ENCODE peak calls at places on chromosomes 2 and 18, in seven cellular contexts. One of them, this sample, is unnamed.

GRCh38 chr2:12232876-12233275 is 483.9 kb upstream of the TRIB2 start:
- DNase-seq in pancreas: no peak
- DNase-seq in lower lobe of right lung: no peak
- DNase-seq in AG04450: no peak
- DNase-seq in cardiac muscle cell: no peak
- DNase-seq in uterus: no peak
- DNase-seq in GM23338: no peak
- DNase-seq in this sample: no peak

GRCh38 chr2:138922973-138923563 is 142.9 kb upstream of the NXPH2 start:
- DNase-seq in uterus: no peak
- DNase-seq in lower lobe of right lung: no peak
- DNase-seq in cardiac muscle cell: peak; percentile 40
- DNase-seq in AG04450: no peak
- DNase-seq in GM23338: peak; percentile 52
- DNase-seq in pancreas: no peak
- DNase-seq in this sample: no peak

GRCh38 chr18:47263828-47264314 is 12.4 kb upstream of the SKOR2 start:
- DNase-seq in uterus: no peak
- DNase-seq in GM23338: peak; percentile 56
- DNase-seq in pancreas: no peak
- DNase-seq in lower lobe of right lung: no peak
- DNase-seq in AG04450: no peak
- DNase-seq in cardiac muscle cell: no peak
- DNase-seq in this sample: no peak

GRCh38 chr2:43216629-43217028 is 9.8 kb downstream of the ZFP36L2 start:
- DNase-seq in GM23338: no peak
- DNase-seq in pancreas: no peak
- DNase-seq in cardiac muscle cell: no peak
- DNase-seq in uterus: no peak
- DNase-seq in lower lobe of right lung: peak; percentile 28
- DNase-seq in AG04450: no peak
- DNase-seq in this sample: no peak

GRCh38 chr2:150041721-150042450 is 445.6 kb downstream of the RND3 start:
- DNase-seq in uterus: no peak
- DNase-seq in lower lobe of right lung: no peak
- DNase-seq in AG04450: peak; percentile 41
- DNase-seq in cardiac muscle cell: no peak
- DNase-seq in pancreas: no peak
- DNase-seq in GM23338: no peak
- DNase-seq in this sample: no peak

GRCh38 chr2:8203354-8203753 is 478.5 kb upstream of the ID2 start:
- DNase-seq in GM23338: no peak
- DNase-seq in AG04450: no peak
- DNase-seq in pancreas: no peak
- DNase-seq in lower lobe of right lung: no peak
- DNase-seq in uterus: peak; percentile 46
- DNase-seq in cardiac muscle cell: no peak
- DNase-seq in this sample: no peak

GRCh38 chr18:79507076-79507545 is 111.4 kb downstream of the NFATC1 start:
- DNase-seq in pancreas: peak; percentile 23
- DNase-seq in GM23338: no peak
- DNase-seq in uterus: peak; percentile 66
- DNase-seq in lower lobe of right lung: peak; percentile 64
- DNase-seq in cardiac muscle cell: peak; percentile 20
- DNase-seq in AG04450: no peak
- DNase-seq in this sample: peak; percentile 85

GRCh38 chr2:74501335-74502071 is 2.1 kb upstream of the LBX2 start:
- DNase-seq in cardiac muscle cell: no peak
- DNase-seq in GM23338: peak; percentile 55
- DNase-seq in uterus: no peak
- DNase-seq in lower lobe of right lung: peak; percentile 30
- DNase-seq in pancreas: no peak
- DNase-seq in AG04450: no peak
- DNase-seq in this sample: no peak

GRCh38 chr18:75923169-75923568 is 495.7 kb upstream of the SMIM21 start:
- DNase-seq in GM23338: no peak
- DNase-seq in pancreas: peak; percentile 77
- DNase-seq in AG04450: no peak
- DNase-seq in cardiac muscle cell: no peak
- DNase-seq in uterus: peak; percentile 41
- DNase-seq in lower lobe of right lung: peak; percentile 55
- DNase-seq in this sample: peak; percentile 81

GRCh38 chr2:48250474-48250844 is 279.5 kb upstream of the STON1 start:
- DNase-seq in cardiac muscle cell: no peak
- DNase-seq in AG04450: no peak
- DNase-seq in uterus: no peak
- DNase-seq in pancreas: no peak
- DNase-seq in GM23338: no peak
- DNase-seq in lower lobe of right lung: no peak
- DNase-seq in this sample: no peak

GRCh38 chr2:240233891-240234502 is 93.5 kb upstream of the OTOS start:
- DNase-seq in uterus: peak; percentile 30
- DNase-seq in GM23338: no peak
- DNase-seq in cardiac muscle cell: no peak
- DNase-seq in lower lobe of right lung: peak; percentile 57
- DNase-seq in AG04450: no peak
- DNase-seq in pancreas: no peak
- DNase-seq in this sample: peak; percentile 42

GRCh38 chr2:226795281-226796011 is 4.2 kb downstream of the IRS1 start:
- DNase-seq in uterus: peak; percentile 27
- DNase-seq in AG04450: no peak
- DNase-seq in cardiac muscle cell: no peak
- DNase-seq in GM23338: no peak
- DNase-seq in lower lobe of right lung: peak; percentile 45
- DNase-seq in pancreas: no peak
- DNase-seq in this sample: peak; percentile 45

GRCh38 chr2:201280191-201281040 is 20.1 kb downstream of the CASP8 start:
- DNase-seq in AG04450: no peak
- DNase-seq in cardiac muscle cell: no peak
- DNase-seq in lower lobe of right lung: no peak
- DNase-seq in uterus: no peak
- DNase-seq in pancreas: no peak
- DNase-seq in GM23338: no peak
- DNase-seq in this sample: no peak

GRCh38 chr2:179981085-179981484 is 26.0 kb downstream of the CWC22 start:
- DNase-seq in pancreas: no peak
- DNase-seq in cardiac muscle cell: no peak
- DNase-seq in GM23338: no peak
- DNase-seq in AG04450: peak; percentile 7
- DNase-seq in uterus: no peak
- DNase-seq in lower lobe of right lung: no peak
- DNase-seq in this sample: no peak

GRCh38 chr2:212814941-212815340 is 276.3 kb upstream of the ERBB4 start:
- DNase-seq in GM23338: no peak
- DNase-seq in uterus: no peak
- DNase-seq in AG04450: no peak
- DNase-seq in lower lobe of right lung: no peak
- DNase-seq in cardiac muscle cell: no peak
- DNase-seq in pancreas: no peak
- DNase-seq in this sample: no peak

GRCh38 chr2:194619368-194619767 is 1037.7 kb upstream of the SLC39A10 start:
- DNase-seq in GM23338: no peak
- DNase-seq in pancreas: no peak
- DNase-seq in uterus: no peak
- DNase-seq in AG04450: no peak
- DNase-seq in lower lobe of right lung: no peak
- DNase-seq in cardiac muscle cell: no peak
- DNase-seq in this sample: no peak

GRCh38 chr2:194616334-194616733 is 1040.7 kb upstream of the SLC39A10 start:
- DNase-seq in lower lobe of right lung: no peak
- DNase-seq in GM23338: no peak
- DNase-seq in AG04450: no peak
- DNase-seq in pancreas: no peak
- DNase-seq in uterus: no peak
- DNase-seq in cardiac muscle cell: no peak
- DNase-seq in this sample: no peak

GRCh38 chr2:194621945-194622344 is 1035.1 kb upstream of the SLC39A10 start:
- DNase-seq in GM23338: peak; percentile 25
- DNase-seq in AG04450: no peak
- DNase-seq in cardiac muscle cell: no peak
- DNase-seq in lower lobe of right lung: no peak
- DNase-seq in uterus: no peak
- DNase-seq in pancreas: no peak
- DNase-seq in this sample: no peak

GRCh38 chr2:194618432-194618831 is 1038.6 kb upstream of the SLC39A10 start:
- DNase-seq in pancreas: no peak
- DNase-seq in lower lobe of right lung: no peak
- DNase-seq in AG04450: no peak
- DNase-seq in GM23338: no peak
- DNase-seq in uterus: no peak
- DNase-seq in cardiac muscle cell: no peak
- DNase-seq in this sample: no peak
- H3K4me3 ChIP-seq in pancreas: no peak overlapping the region
- H3K4me3 ChIP-seq in lower lobe of right lung: no peak overlapping the region
- H3K4me3 ChIP-seq in AG04450: no peak overlapping the region
- H3K4me3 ChIP-seq in GM23338: no peak overlapping the region
- H3K4me3 ChIP-seq in uterus: no peak overlapping the region
- H3K4me3 ChIP-seq in cardiac muscle cell: no peak overlapping the region
- H3K4me3 ChIP-seq in this sample: no peak overlapping the region

GRCh38 chr2:191985740-191986139 is 138.9 kb upstream of the CAVIN2 start:
- DNase-seq in AG04450: no peak
- DNase-seq in cardiac muscle cell: peak; percentile 14
- DNase-seq in GM23338: no peak
- DNase-seq in uterus: no peak
- DNase-seq in lower lobe of right lung: no peak
- DNase-seq in pancreas: no peak
- DNase-seq in this sample: no peak
- H3K27ac ChIP-seq in AG04450: no peak overlapping the region
- H3K27ac ChIP-seq in cardiac muscle cell: no peak overlapping the region
- H3K27ac ChIP-seq in GM23338: no peak overlapping the region
- H3K27ac ChIP-seq in uterus: no peak overlapping the region
- H3K27ac ChIP-seq in lower lobe of right lung: no peak overlapping the region
- H3K27ac ChIP-seq in pancreas: no peak overlapping the region
- H3K27ac ChIP-seq in this sample: no peak overlapping the region

DNA sequence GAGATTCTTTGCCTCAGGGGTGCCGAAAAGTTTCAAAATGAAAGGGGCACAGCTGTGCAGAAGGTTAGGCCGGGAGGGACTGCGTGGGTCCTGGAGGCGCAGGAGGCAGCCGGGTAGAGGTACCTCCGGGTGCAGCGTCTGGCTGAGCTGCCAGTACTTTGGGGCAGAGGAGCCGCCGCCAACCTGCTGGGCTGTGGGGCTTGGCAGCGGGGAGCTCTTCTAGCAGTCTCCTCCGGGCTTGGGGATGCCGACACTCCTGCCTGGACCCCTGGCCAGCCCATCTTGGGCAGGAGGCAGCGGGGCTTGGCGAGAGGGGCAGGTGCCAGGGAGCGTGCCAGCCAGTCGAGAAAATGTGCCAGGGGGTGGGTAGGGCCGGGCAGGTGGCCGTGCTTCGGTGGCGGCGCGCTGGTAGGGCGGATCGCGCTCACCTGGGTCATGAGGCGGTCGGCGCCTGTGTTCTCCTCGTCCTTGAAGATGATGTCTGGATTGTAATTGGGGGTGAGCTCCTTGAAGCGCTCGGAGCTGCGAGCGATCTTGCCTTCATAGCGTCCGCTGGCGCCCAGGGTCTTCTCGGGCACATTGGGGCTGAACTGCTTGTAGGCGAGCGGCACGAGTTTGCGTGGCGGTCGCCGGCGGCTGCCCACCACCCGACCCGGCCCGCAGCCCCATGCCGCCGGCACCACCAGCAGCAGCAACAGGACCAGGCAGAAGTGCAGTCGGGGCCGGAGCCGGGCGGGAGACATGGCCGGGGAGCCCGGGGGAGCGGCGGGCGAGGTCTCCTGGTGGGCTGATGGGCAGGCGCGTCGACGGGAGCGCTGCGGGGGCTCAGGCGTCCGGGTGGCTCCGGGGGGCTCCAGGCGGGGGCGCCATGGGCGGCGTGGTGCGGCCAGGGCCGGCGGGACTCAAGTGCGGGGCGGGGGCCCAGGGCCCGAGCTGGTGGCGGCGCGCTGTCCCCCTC is 717 bp downstream of the IHH start:
- DNase-seq in lower lobe of right lung: no peak
- DNase-seq in GM23338: peak; percentile 54
- DNase-seq in uterus: no peak
- DNase-seq in cardiac muscle cell: no peak
- DNase-seq in pancreas: no peak
- DNase-seq in AG04450: no peak
- DNase-seq in this sample: no peak
- H3K4me3 ChIP-seq in lower lobe of right lung: peak overlapping the region; percentile 46
- H3K4me3 ChIP-seq in GM23338: peak overlapping the region; percentile 51
- H3K4me3 ChIP-seq in uterus: no peak overlapping the region
- H3K4me3 ChIP-seq in cardiac muscle cell: no peak overlapping the region
- H3K4me3 ChIP-seq in pancreas: no peak overlapping the region
- H3K4me3 ChIP-seq in AG04450: no peak overlapping the region
- H3K4me3 ChIP-seq in this sample: no peak overlapping the region

DNA sequence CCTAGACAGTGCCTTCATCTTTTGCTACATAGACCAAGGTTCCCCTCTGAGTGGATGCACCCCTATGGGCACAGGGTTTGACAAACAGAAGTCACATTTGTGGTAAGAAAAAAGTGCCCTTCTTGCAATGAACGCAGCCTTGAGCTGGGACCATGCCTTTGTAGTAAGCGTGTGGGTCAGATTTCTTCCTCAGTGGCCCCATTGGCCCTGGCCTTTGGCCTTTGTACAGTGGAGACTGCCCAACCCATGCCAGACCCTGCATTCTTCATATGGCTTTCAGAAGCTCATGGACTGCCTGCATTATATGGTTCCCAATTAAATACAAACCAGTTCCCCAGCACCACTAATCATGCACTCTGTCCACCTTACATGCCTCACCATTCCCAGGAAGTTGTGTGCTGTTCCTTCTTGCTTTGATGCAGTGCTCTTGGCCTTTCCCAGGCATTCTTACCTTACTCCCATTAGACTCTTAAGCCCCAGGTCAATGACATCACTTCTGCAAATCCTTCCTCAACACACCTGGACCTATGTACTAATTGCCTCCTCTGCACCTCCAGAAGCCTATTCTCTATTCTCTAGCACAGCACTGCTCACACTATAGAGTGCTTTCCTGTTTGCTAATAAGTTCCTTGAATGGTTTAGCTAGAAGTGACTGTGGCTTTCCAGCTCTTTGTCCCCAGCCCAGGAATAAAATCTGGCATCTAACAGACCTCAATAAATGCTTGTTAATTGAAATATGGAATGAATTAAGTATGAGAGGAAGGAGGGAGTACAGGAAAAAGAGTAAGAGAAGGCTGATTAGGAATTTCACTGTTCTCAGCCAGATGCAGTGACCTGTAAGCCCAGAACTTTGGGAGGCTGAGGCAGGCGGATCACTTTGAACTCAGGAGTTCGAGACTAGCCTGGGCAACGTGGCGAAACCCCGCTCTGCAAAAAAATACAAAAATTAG is 60.2 kb downstream of the TMEM247 start:
- DNase-seq in cardiac muscle cell: no peak
- DNase-seq in pancreas: no peak
- DNase-seq in uterus: no peak
- DNase-seq in lower lobe of right lung: no peak
- DNase-seq in AG04450: no peak
- DNase-seq in GM23338: no peak
- DNase-seq in this sample: no peak
- H3K27ac ChIP-seq in cardiac muscle cell: no peak overlapping the region
- H3K27ac ChIP-seq in pancreas: no peak overlapping the region
- H3K27ac ChIP-seq in uterus: no peak overlapping the region
- H3K27ac ChIP-seq in lower lobe of right lung: no peak overlapping the region
- H3K27ac ChIP-seq in AG04450: no peak overlapping the region
- H3K27ac ChIP-seq in GM23338: no peak overlapping the region
- H3K27ac ChIP-seq in this sample: no peak overlapping the region